ENCODE peak calls at places on chromosomes 11 and 22, in nine cellular contexts. Y is small intestine; V is left ventricle myocardium inferior; A is IMR-90; Z is PC-9; M is naive thymus-derived CD4-positive, alpha-beta T cell; U is astrocyte; L is CD4-positive, CD25-positive, alpha-beta regulatory T cell; K is OCI-LY7. S is an unnamed sample. For H3K9me3, the result is how much of the 10 kb centered on the place peaks cover.

GRCh38 chr22:31604746-31605705 is 57.0 kb downstream of the PISD start:
- DNase-seq in Y (peak), V (no peak), A (no peak), Z (no peak), M (no peak), U (no peak), L (no peak), K (no peak), S (no peak)

GRCh38 chr11:15941206-15941770 is 415.1 kb downstream of the SOX6 start:
- DNase-seq in Y (no peak), V (peak), A (no peak), Z (no peak), M (no peak), U (peak), L (no peak), K (no peak), S (no peak)

GRCh38 chr11:24738972-24739371 is 242.1 kb downstream of the LUZP2 start:
- DNase-seq in Y (no peak), V (no peak), A (no peak), Z (no peak), M (no peak), U (no peak), L (no peak), K (no peak), S (no peak)

GRCh38 chr11:5992604-5993251 is 5.9 kb upstream of the OR52L1 start:
- DNase-seq in Y (peak), V (no peak), A (peak), Z (no peak), M (no peak), U (no peak), L (no peak), K (peak), S (no peak)

GRCh38 chr22:47570851-47571250 is 808.4 kb downstream of the TBC1D22A start:
- DNase-seq in Y (no peak), V (no peak), A (no peak), Z (no peak), M (no peak), U (no peak), L (no peak), K (no peak), S (no peak)

GRCh38 chr11:32426819-32427615 is 8.3 kb downstream of the WT1 start:
- DNase-seq in Y (no peak), V (peak), A (no peak), Z (no peak), M (no peak), U (no peak), L (no peak), K (no peak), S (no peak)

GRCh38 chr11:86151188-86152005 is 82.5 kb upstream of the PICALM start:
- DNase-seq in Y (no peak), V (peak), A (peak), Z (peak), M (no peak), U (peak), L (no peak), K (no peak), S (no peak)

GRCh38 chr11:62461740-62462522 is 43.1 kb downstream of the SCGB1A1 start:
- DNase-seq in Y (no peak), V (no peak), A (peak), Z (no peak), M (no peak), U (peak), L (no peak), K (no peak), S (no peak)

GRCh38 chr11:124896071-124896750 is 1.5 kb downstream of the ROBO4 start:
- DNase-seq in Y (no peak), V (no peak), A (no peak), Z (no peak), M (no peak), U (peak), L (no peak), K (no peak), S (no peak)

GRCh38 chr11:36467913-36468312 is 42.2 kb downstream of the TRAF6 start:
- DNase-seq in Y (no peak), V (no peak), A (no peak), Z (no peak), M (no peak), U (no peak), L (no peak), K (no peak), S (peak)

GRCh38 chr22:43639228-43639948 is 172.7 kb downstream of the EFCAB6 start:
- DNase-seq in Y (no peak), V (no peak), A (no peak), Z (no peak), M (no peak), U (no peak), L (no peak), K (no peak), S (no peak)
- H3K4me3 ChIP-seq in Y (no peak), V (no peak), A (no peak), Z (no peak), M (no peak), U (no peak), L (no peak), K (no peak), S (no peak)

DNA sequence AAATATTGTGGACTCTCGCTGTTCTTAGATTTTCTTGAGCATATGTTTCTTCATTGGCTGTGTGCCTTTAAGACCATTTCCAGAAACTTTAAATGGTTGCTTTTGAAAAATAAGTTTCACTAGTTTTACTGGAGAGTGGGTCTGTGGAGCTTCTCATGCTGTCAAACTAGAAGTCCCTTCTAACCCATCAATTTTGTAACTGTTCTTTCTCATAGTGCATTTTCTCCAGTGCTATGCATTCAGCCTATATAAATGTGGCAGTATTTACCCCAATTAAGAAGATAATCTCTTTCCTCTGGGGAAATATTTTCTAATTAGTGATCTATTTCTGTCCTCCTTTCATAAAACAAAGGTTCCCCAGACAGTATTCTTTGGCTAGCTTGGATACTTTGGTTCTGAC is 97.9 kb upstream of the RRM1 start:
- DNase-seq in Y (no peak), V (no peak), A (no peak), Z (no peak), M (no peak), U (no peak), L (no peak), K (no peak), S (no peak)
- H3K9me3 ChIP-seq in Y (under half), V (under half), A (under half), Z (under half), M (under half), U (under half), L (under half), K (under half), S (under half)

DNA sequence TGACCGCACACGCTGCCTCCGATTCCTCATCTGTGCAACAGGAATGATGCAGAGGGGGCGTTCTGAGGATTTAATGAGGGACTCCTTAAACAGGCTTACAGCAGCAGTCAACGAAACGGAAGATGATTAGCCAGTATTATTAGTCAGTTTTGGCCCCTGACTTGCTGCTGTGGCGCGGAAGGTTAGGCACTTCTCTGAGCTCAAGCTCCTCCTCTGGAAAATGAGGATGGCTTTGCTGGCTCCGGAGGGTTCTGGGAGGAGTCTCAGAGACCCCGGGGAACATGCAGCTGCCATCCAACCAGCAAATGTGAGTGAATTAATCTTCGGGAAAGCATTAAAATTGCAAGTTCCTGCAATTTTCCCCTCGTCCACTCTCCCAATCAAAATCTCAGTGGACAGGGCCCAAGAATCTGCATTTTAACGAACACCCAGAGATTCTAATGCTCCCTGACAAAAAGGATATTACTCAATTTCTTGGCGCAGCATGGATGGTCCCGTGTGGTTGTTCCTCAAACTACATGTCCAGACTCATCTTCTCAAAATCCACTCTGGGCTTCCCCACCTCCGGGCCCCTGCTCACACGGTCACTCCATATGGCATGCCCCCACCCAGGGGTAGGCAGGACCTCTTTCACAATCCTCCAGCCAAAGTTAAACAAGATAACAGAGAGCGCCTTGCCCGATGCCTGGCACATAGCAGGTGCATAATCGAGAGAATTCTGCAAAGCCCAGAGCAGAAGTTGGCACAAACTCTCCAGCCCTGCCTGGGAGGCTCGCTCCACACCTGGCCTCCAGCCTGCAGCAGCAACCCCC is 6.4 kb downstream of the ELFN2 start:
- DNase-seq in Y (no peak), V (no peak), A (peak), Z (no peak), M (no peak), U (peak), L (no peak), K (no peak), S (peak)
- H3K4me3 ChIP-seq in Y (no peak), V (peak), A (peak), Z (peak), M (peak), U (peak), L (no peak), K (no peak), S (no peak)

GRCh38 chr22:48949375-48950149 is 878.1 kb downstream of the BRD1 start:
- DNase-seq in Y (no peak), V (no peak), A (no peak), Z (no peak), M (no peak), U (no peak), L (no peak), K (no peak), S (no peak)

GRCh38 chr22:48950151-48950915 is 877.3 kb downstream of the BRD1 start:
- DNase-seq in Y (no peak), V (no peak), A (no peak), Z (no peak), M (no peak), U (no peak), L (no peak), K (no peak), S (no peak)

GRCh38 chr22:48947636-48948035 is 880.0 kb downstream of the BRD1 start:
- DNase-seq in Y (no peak), V (no peak), A (no peak), Z (no peak), M (no peak), U (no peak), L (no peak), K (no peak), S (no peak)

GRCh38 chr22:48945621-48946458 is 881.8 kb downstream of the BRD1 start:
- DNase-seq in Y (no peak), V (no peak), A (no peak), Z (no peak), M (no peak), U (no peak), L (no peak), K (no peak), S (no peak)

DNA sequence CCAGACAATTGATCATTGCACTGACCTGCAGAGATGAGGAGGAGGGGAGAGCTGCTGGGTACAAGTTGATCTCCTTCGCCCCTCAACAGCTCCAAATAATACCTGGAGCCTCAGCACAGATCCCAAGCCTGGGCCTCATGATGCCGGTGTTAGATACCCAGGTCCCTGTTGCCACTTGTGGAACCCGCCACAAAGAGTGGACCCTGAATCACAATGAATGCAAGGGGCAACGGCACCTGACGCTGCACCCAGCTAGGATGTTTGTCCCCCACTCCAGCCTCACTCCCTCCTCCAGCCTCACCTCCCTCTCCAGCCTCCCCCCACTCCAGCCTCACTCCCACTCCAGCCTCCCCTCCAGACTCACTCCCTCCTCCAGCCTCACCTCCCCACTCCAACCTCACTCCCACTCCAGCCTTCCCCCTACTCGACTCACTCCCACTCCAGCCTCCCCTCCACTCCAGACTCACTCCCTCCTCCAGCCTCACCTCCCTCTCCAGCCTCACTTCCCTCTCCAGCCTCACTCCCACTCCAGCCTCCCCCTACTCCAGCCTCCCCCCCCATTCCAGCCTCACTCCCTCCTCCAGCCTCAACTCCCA is 879.0 kb downstream of the BRD1 start:
- DNase-seq in Y (no peak), V (no peak), A (no peak), Z (no peak), M (no peak), U (no peak), L (no peak), K (no peak), S (no peak)
- H3K9me3 ChIP-seq in Y (under half), V (under half), A (under half), Z (under half), M (under half), U (under half), L (under half), K (under half), S (under half)

GRCh38 chr11:64872790-64873488 is 5.5 kb downstream of the EHD1 start:
- DNase-seq in Y (peak), V (no peak), A (no peak), Z (no peak), M (no peak), U (no peak), L (no peak), K (peak), S (no peak)

GRCh38 chr11:64874308-64874707 is 4.1 kb downstream of the EHD1 start:
- DNase-seq in Y (no peak), V (no peak), A (peak), Z (no peak), M (no peak), U (peak), L (no peak), K (peak), S (no peak)

GRCh38 chr11:64875369-64876225 is 2.8 kb downstream of the EHD1 start:
- DNase-seq in Y (no peak), V (no peak), A (no peak), Z (no peak), M (no peak), U (no peak), L (no peak), K (peak), S (no peak)

GRCh38 chr11:64876226-64876750 is 2.1 kb downstream of the EHD1 start:
- DNase-seq in Y (no peak), V (no peak), A (no peak), Z (no peak), M (no peak), U (no peak), L (no peak), K (no peak), S (no peak)

DNA sequence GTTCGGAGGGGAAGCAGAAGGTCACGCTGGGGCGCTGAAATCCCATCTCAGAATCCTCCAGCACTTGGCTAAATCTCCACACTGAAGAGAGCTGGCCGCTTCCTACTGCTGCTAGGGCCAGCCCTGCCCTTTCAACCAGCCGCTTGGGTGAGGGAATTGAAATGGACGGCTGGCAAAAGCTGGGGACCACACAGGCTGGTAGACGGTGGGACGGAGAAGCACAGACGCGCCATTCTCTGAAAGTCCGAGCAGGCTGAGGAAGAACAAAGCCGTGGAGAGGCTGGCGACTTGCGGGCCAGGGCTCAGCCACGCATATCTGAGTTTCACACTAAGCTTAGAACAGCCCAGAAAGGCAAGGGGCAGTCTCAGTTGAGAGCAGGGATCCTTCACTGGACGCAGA is 3.6 kb downstream of the EHD1 start:
- DNase-seq in Y (no peak), V (no peak), A (no peak), Z (no peak), M (no peak), U (no peak), L (no peak), K (no peak), S (no peak)
- H3K4me3 ChIP-seq in Y (no peak), V (peak), A (no peak), Z (no peak), M (peak), U (peak), L (peak), K (peak), S (peak)

GRCh38 chr11:74860743-74861142 is 88.1 kb downstream of the XRRA1 start:
- DNase-seq in Y (no peak), V (no peak), A (no peak), Z (no peak), M (no peak), U (no peak), L (no peak), K (no peak), S (no peak)

GRCh38 chr11:74863410-74863809 is 85.5 kb downstream of the XRRA1 start:
- DNase-seq in Y (no peak), V (no peak), A (no peak), Z (no peak), M (no peak), U (no peak), L (no peak), K (no peak), S (no peak)

GRCh38 chr11:74870485-74870884 is 78.4 kb downstream of the XRRA1 start:
- DNase-seq in Y (peak), V (no peak), A (peak), Z (no peak), M (no peak), U (peak), L (peak), K (peak), S (no peak)

GRCh38 chr11:74871037-74871436 is 77.9 kb downstream of the XRRA1 start:
- DNase-seq in Y (no peak), V (no peak), A (no peak), Z (no peak), M (no peak), U (peak), L (no peak), K (peak), S (no peak)

DNA sequence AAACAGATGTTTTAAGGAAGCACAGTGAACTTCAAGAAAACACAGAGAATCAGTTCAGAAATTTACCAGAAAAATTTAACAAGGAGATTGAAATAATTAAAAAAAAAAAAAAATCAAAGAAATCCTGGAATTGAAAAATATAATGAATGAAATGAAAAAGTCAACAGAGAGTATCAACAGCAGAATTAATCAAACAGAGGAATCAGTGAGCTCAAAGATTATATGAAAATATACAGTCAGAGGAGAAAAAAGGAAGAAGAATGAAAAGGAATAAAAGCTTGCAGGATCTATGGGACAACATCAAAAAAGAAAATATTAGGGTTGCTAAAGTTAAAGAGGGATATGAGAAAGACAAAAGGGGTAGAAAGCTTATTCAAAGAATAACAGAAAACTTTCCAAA is 82.3 kb downstream of the XRRA1 start:
- DNase-seq in Y (no peak), V (no peak), A (no peak), Z (no peak), M (no peak), U (no peak), L (no peak), K (peak), S (no peak)
- H3K9me3 ChIP-seq in Y (under half), V (half or more), A (under half), Z (half or more), M (under half), U (under half), L (half or more), K (under half), S (under half)

GRCh38 chr22:45977003-45977395 is at the start of gene WNT7B:
- DNase-seq in Y (no peak), V (no peak), A (no peak), Z (peak), M (no peak), U (no peak), L (no peak), K (no peak), S (no peak)
- H3K4me3 ChIP-seq in Y (no peak), V (peak), A (peak), Z (peak), M (no peak), U (peak), L (no peak), K (no peak), S (no peak)

GRCh38 chr22:44184006-44184405 is 3.3 kb downstream of the PARVG start:
- DNase-seq in Y (no peak), V (no peak), A (no peak), Z (no peak), M (no peak), U (peak), L (no peak), K (no peak), S (no peak)
- H3K9me3 ChIP-seq in Y (under half), V (under half), A (under half), Z (under half), M (under half), U (under half), L (under half), K (under half), S (under half)

GRCh38 chr11:69985331-69985653 is 92.8 kb upstream of the ANO1 start:
- DNase-seq in Y (no peak), V (no peak), A (no peak), Z (no peak), M (no peak), U (no peak), L (no peak), K (no peak), S (no peak)

GRCh38 chr11:69983897-69984438 is 94.1 kb upstream of the ANO1 start:
- DNase-seq in Y (no peak), V (no peak), A (peak), Z (no peak), M (no peak), U (no peak), L (no peak), K (no peak), S (no peak)

GRCh38 chr11:69985654-69986420 is 92.3 kb upstream of the ANO1 start:
- DNase-seq in Y (no peak), V (no peak), A (no peak), Z (no peak), M (no peak), U (no peak), L (no peak), K (no peak), S (no peak)

GRCh38 chr11:69984457-69985261 is 93.5 kb upstream of the ANO1 start:
- DNase-seq in Y (no peak), V (no peak), A (no peak), Z (no peak), M (no peak), U (no peak), L (no peak), K (no peak), S (no peak)

GRCh38 chr11:69986421-69987229 is 91.5 kb upstream of the ANO1 start:
- DNase-seq in Y (no peak), V (peak), A (no peak), Z (no peak), M (no peak), U (no peak), L (no peak), K (no peak), S (no peak)
- H3K4me3 ChIP-seq in Y (no peak), V (peak), A (peak), Z (no peak), M (no peak), U (no peak), L (no peak), K (no peak), S (no peak)

DNA sequence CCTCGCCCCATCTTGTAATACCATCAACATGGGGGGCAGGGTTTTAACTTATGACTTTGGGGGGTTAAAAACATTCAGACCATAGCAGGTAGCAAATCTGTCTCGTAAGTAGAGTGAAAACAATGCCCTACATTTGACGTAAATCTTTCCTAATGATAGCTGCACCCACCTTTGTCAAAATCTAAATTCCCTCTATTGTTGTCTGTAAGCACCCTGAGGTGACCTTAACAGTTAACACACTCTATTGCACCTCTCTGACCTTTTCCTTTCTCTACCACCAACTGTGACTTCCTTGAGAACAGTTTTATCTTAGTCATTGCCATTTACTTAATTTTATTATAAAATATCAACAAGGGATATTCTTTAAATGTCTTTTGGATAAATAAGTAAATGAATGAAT is 1024.9 kb upstream of the CNTN5 start:
- DNase-seq in Y (no peak), V (no peak), A (no peak), Z (no peak), M (no peak), U (no peak), L (no peak), K (no peak), S (no peak)
- H3K9me3 ChIP-seq in Y (under half), V (under half), A (under half), Z (under half), M (under half), U (under half), L (under half), K (under half), S (under half)